ENCODE peak calls at places on chromosomes 5 and 9, in five cellular contexts. Q, I, R, U and V are unnamed samples.

GRCh38 chr5:153458266-153458665 is 32.2 kb upstream of the GRIA1 start:
- DNase-seq in Q (no peak), I (no peak), R (no peak), U (no peak), V (no peak)

GRCh38 chr5:176570044-176570443 is 20.9 kb downstream of the CDHR2 start:
- DNase-seq in Q (no peak), I (peak), R (peak), U (no peak), V (no peak)

GRCh38 chr9:69877852-69878507 is 57.4 kb downstream of the CFAP95 start:
- DNase-seq in Q (no peak), I (peak), R (peak), U (no peak), V (no peak)

GRCh38 chr5:8247485-8247884 is 378.5 kb downstream of the MTRR start:
- DNase-seq in Q (no peak), I (no peak), R (no peak), U (no peak), V (no peak)

GRCh38 chr5:72494700-72495124 is 12.5 kb downstream of the ZNF366 start:
- DNase-seq in Q (no peak), I (peak), R (peak), U (no peak), V (no peak)

GRCh38 chr5:141694479-141694878 is 12.4 kb upstream of the ARAP3 start:
- DNase-seq in Q (no peak), I (no peak), R (no peak), U (no peak), V (no peak)

GRCh38 chr5:54646285-54647101 is 128.9 kb downstream of the SNX18 start:
- DNase-seq in Q (no peak), I (peak), R (peak), U (peak), V (no peak)

GRCh38 chr9:129569506-129570449 is 51.1 kb downstream of the C9orf50 start:
- DNase-seq in Q (no peak), I (peak), R (no peak), U (peak), V (no peak)

GRCh38 chr9:24009322-24009721 is 183.3 kb upstream of the ELAVL2 start:
- DNase-seq in Q (no peak), I (no peak), R (no peak), U (no peak), V (no peak)

GRCh38 chr5:64884541-64884940 is 115.8 kb downstream of the CWC27 start:
- DNase-seq in Q (no peak), I (no peak), R (no peak), U (no peak), V (no peak)

GRCh38 chr9:582775-583174 is 258.7 kb upstream of the DMRT1 start:
- DNase-seq in Q (no peak), I (no peak), R (no peak), U (no peak), V (no peak)

GRCh38 chr9:580652-581342 is 260.7 kb upstream of the DMRT1 start:
- DNase-seq in Q (no peak), I (no peak), R (no peak), U (no peak), V (no peak)

GRCh38 chr9:581673-582497 is 259.6 kb upstream of the DMRT1 start:
- DNase-seq in Q (no peak), I (no peak), R (no peak), U (peak), V (peak)
- TF ChIP-seq CTCF in Q (peak), I (no peak), R (peak), U (peak), V (peak)

DNA sequence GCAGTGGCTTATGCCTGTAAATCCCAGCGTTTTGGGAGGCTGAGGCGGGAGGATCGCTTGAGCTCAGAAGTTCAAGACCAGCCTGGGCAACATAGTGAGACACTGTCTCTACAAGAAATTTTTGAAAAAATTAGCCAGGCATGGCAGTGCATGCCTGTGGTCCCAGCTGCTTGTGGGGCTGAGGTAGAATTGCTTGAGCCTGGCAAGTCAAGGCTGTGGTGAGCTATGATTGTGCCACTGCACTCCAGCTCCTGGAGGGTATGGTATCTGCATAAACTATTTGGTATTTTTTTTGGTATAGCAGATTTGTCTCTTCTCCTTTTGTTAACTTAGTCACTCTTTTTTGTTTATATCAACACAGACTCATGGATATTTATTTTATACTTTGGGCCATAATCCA is 61.5 kb upstream of the TEX48 start:
- DNase-seq in Q (no peak), I (no peak), R (no peak), U (no peak), V (no peak)
- TF ChIP-seq CTCF in Q (no peak), I (no peak), R (no peak), U (no peak), V (no peak)

GRCh38 chr9:109031241-109031640 is 17.9 kb upstream of the CTNNAL1 start:
- DNase-seq in Q (no peak), I (peak), R (peak), U (no peak), V (no peak)
- TF ChIP-seq CTCF in Q (no peak), I (no peak), R (no peak), U (no peak), V (no peak)

GRCh38 chr5:56734066-56734766 is 81.1 kb upstream of the MAP3K1 start:
- DNase-seq in Q (no peak), I (no peak), R (no peak), U (no peak), V (no peak)

GRCh38 chr5:56737002-56737621 is 78.2 kb upstream of the MAP3K1 start:
- DNase-seq in Q (no peak), I (peak), R (peak), U (no peak), V (no peak)

GRCh38 chr5:56733580-56733979 is 81.8 kb upstream of the MAP3K1 start:
- DNase-seq in Q (no peak), I (no peak), R (peak), U (no peak), V (no peak)

GRCh38 chr5:56737918-56738606 is 77.3 kb upstream of the MAP3K1 start:
- DNase-seq in Q (no peak), I (no peak), R (peak), U (no peak), V (no peak)

GRCh38 chr5:56735845-56736641 is 79.3 kb upstream of the MAP3K1 start:
- DNase-seq in Q (no peak), I (no peak), R (no peak), U (no peak), V (no peak)
- TF ChIP-seq CTCF in Q (no peak), I (no peak), R (no peak), U (no peak), V (no peak)

DNA sequence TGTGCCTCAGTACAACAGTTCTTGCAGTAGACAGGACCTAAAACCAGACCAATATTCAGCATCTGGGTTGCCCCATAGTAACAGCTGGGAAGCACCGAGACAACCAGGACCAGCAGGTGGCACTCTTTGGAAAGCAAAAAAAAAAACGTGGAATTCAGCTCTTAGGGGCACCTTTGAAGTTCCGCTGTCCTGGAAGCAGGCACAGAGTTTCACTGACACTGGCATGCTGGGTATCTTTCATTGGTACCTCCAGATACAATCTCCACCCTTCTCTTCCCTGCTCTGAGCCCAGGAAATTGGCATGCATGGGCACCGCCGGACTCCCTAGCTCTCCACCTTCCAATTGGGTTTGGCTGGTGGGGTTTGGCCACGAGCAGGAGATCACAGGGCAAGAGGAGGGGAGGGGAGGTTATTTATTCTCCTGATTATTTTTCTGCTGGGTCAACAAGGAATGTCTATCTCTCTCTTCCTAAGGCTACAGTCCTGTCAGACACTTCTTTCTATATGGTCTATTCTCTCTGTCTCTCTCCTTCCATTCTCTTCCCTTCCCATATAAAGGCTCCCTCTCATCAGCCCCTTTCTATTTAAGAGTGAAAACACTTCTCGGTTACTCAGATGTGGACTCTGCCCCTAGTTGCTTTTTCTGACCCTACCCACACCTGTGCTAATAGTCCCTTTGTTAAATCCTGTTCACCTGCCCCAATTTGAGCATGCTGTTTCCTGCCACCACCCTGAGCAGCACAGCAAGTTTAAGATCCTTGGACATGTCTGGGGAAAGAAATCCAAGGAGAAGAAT is 1.9 kb upstream of the IDNK start:
- DNase-seq in Q (no peak), I (peak), R (peak), U (peak), V (peak)
- TF ChIP-seq CTCF in Q (peak), I (peak), R (peak), U (peak), V (peak)

DNA sequence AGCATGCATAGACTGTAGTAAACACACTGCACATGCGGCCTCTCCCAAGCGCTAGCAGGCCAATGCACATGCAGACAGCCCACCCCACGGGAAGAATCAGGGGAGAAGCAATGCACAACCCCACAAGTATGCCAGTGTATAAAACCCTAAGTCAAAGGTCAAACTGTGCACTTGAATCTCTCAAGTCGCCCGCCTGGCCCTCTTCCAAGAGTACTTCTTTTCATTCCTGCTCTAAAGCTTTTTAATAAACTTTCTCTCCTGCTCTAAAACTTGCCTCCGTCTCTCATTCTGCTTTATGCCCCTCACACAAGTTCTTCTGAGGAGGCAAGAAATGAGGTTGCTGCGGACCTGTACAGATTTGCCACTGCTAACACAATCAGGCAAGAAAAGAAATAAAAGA is 50.4 kb downstream of the PTPDC1 start:
- DNase-seq in Q (no peak), I (no peak), R (no peak), U (no peak), V (no peak)
- TF ChIP-seq CTCF in Q (no peak), I (no peak), R (no peak), U (no peak), V (no peak)

DNA sequence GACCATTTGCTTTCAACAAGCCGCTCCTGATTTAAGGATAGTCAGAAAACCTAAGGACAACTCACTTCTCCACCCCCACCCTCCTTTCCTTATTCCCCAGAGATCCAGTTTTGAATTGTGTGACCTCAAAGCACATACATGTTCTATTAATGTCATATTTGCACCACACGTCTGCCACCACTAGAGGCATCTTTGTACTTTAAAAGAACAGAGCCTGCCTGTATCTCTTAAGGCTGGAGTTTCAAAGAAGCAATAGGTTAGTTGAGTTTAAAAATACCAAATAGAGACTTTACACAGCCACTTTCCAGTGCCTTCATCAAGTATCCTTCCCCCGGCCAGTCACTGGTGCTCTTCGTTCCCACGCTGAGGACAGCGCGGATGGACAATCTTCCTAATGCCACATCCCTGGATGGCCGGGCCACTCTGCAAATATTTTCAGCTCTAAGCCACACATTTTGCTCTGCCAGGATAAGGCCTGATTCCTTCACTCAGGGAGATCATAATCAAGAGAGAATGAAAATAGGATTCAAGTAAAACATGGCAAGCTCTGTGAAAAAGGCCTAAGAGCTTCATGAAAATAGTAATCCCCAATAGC is 146.3 kb downstream of the SNCAIP start:
- DNase-seq in Q (no peak), I (peak), R (peak), U (no peak), V (no peak)
- TF ChIP-seq CTCF in Q (peak), I (peak), R (peak), U (peak), V (peak)

GRCh38 chr5:125412051-125412560 is 665.7 kb upstream of the ZNF608 start:
- DNase-seq in Q (no peak), I (no peak), R (peak), U (peak), V (no peak)
- TF ChIP-seq CTCF in Q (no peak), I (no peak), R (peak), U (no peak), V (peak)